ENCODE peak calls at places on chromosomes 4 and X, in six cellular contexts. R, J, Z, M, L and G are unnamed samples.

GRCh38 chrX:35406386-35406785 is 391.8 kb upstream of the MAGEB16 start:
- DNase-seq in J (no peak), Z (no peak), L (no peak), R (no peak), M (no peak), G (no peak)

GRCh38 chr4:16213107-16213506 is 13.2 kb downstream of the TAPT1 start:
- DNase-seq in R (no peak), Z (no peak), L (no peak), M (no peak), J (no peak), G (no peak)

GRCh38 chrX:153875391-153876111 is 10.4 kb downstream of the L1CAM start:
- DNase-seq in J (no peak), Z (peak; percentile 80), M (peak; percentile 95), R (peak; percentile 43), L (no peak), G (peak; percentile 88)

GRCh38 chr4:123102897-123103489 is 180.6 kb upstream of the NUDT6 start:
- DNase-seq in Z (peak; percentile 55), R (peak; percentile 10), L (no peak), M (no peak), J (peak; percentile 49), G (peak; percentile 43)

GRCh38 chr4:101600287-101600686 is 190.2 kb upstream of the BANK1 start:
- DNase-seq in Z (no peak), L (no peak), M (no peak), J (no peak), R (no peak), G (no peak)

GRCh38 chr4:82787342-82787741 is 11.3 kb downstream of the SCD5 start:
- DNase-seq in J (no peak), Z (no peak), R (no peak), L (no peak), M (no peak), G (no peak)

GRCh38 chr4:2858451-2859217 is 15.0 kb downstream of the ADD1 start:
- DNase-seq in M (no peak), L (no peak), J (peak; percentile 56), R (no peak), Z (no peak), G (peak; percentile 55)

GRCh38 chr4:94363136-94363655 is 20.6 kb upstream of the HPGDS start:
- DNase-seq in J (no peak), L (no peak), Z (no peak), R (no peak), M (no peak), G (no peak)

GRCh38 chr4:10589808-10590207 is 94.8 kb downstream of the CLNK start:
- DNase-seq in R (no peak), L (no peak), J (no peak), Z (no peak), M (no peak), G (no peak)

GRCh38 chrX:40971736-40972135 is 113.5 kb upstream of the USP9X start:
- DNase-seq in L (no peak), M (no peak), J (no peak), R (no peak), Z (no peak), G (no peak)

GRCh38 chrX:119729408-119730201 is 28.8 kb upstream of the SOWAHD start:
- DNase-seq in R (peak; percentile 46), M (peak; percentile 60), L (peak; percentile 31), Z (peak; percentile 66), J (peak; percentile 55), G (peak; percentile 37)

GRCh38 chr4:121728066-121728465 is 31.3 kb upstream of the ANXA5 start:
- DNase-seq in R (peak; percentile 17), L (no peak), M (no peak), Z (no peak), J (peak; percentile 7), G (no peak)

GRCh38 chr4:96092151-96092705 is 252.3 kb downstream of the PDHA2 start:
- DNase-seq in L (no peak), M (no peak), R (no peak), Z (no peak), J (no peak), G (no peak)

GRCh38 chrX:130264573-130264972 is 4.1 kb downstream of the ZNF280C start:
- DNase-seq in J (no peak), Z (no peak), M (no peak), L (no peak), R (no peak), G (no peak)

GRCh38 chrX:105190252-105190853 is 30.1 kb downstream of the TEX13A start:
- DNase-seq in J (no peak), L (no peak), M (peak; percentile 50), Z (peak; percentile 7), R (no peak), G (peak; percentile 9)

GRCh38 chr4:160406426-160406825 is 1303.5 kb downstream of the RAPGEF2 start:
- DNase-seq in L (no peak), M (no peak), R (no peak), Z (no peak), J (no peak), G (no peak)

GRCh38 chrX:68532828-68533227 is 34.0 kb downstream of the YIPF6 start:
- DNase-seq in R (no peak), Z (no peak), M (no peak), J (no peak), L (no peak), G (no peak)
- TF ChIP-seq CHD2 in R (no peak), Z (no peak), M (no peak), J (no peak), L (no peak), G (no peak)

DNA sequence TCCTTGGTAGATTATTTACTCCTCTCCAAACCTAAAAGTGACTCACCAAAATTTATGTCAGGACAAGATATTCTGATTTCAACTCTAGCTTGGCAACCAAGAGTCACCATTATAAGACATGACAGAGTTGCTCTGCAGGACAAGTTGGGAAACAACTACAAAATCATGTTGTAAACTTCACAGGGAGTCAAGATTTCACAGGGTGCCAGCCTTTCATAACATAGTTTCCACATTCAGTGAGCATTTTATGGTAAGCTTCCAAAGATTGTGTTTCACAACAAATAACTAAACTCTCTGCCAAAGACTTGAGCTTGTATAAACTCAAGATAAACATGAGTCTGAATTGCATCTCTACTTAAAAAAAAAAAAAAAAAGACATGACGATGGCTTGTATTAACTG is 121.0 kb upstream of the DIAPH2 start:
- DNase-seq in J (no peak), L (no peak), M (no peak), R (no peak), Z (no peak), G (no peak)
- TF ChIP-seq CHD2 in J (no peak), L (no peak), M (no peak), R (no peak), Z (no peak), G (no peak)

GRCh38 chr4:136709897-136710296 is 822.4 kb downstream of the PCDH18 start:
- DNase-seq in Z (no peak), L (no peak), J (no peak), M (no peak), R (no peak), G (no peak)

DNA sequence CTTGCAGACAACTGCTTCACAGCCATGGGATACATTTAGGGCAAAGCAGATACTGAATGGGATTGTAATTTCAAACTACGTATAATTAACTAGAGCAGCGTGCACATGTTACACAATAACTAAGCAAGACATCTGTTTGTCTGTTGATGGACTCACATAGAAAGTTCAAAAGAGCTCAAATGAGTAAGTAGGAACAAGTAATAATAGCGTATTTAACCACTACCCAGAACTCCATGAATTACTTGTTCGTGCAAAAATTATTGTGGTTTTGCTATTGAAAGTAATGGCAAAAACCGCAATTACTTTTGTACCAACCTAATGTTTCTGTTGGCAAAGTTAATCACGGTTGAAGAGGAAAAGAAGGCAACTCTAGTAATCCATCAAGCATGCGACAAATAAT is 825.4 kb downstream of the PCDH18 start:
- DNase-seq in J (no peak), Z (no peak), R (no peak), L (no peak), M (no peak), G (no peak)
- TF ChIP-seq CHD2 in J (no peak), Z (no peak), R (no peak), L (no peak), M (no peak), G (no peak)

DNA sequence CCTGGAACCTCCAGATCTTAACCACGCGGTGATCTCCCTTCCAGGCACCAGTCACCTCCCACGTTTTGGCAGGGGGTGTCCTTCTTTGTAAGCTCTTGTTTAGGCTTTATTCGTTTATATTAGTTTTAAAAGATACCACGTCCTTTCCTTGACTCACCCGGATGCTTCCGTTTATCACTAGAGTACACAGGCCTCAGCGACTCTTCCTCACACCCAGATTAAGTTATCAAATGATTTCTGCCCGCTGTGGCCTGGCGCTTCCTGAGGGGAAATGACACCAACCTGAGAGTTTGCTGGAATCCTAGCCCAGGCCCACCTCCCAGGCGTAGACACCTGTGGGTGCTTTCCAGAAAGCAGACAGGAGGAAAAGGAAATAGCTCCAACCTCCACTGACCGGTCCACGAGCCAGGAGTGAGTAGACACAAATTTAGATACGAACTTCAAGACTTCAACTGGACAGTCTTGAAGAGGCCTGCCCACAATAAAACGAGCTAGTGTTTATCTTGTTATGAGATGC is 756 bp upstream of the ADAMTS3 start:
- DNase-seq in M (no peak), J (no peak), Z (no peak), L (no peak), R (no peak), G (no peak)
- TF ChIP-seq CHD2 in M (no peak), J (no peak), Z (no peak), L (no peak), R (no peak), G (no peak)

GRCh38 chrX:317424-318067 is 1.1 kb downstream of the GTPBP6 start:
- DNase-seq in Z (peak; percentile 96), J (no peak), R (peak; percentile 84), L (no peak), M (no peak), G (peak; percentile 90)
- TF ChIP-seq CHD2 in Z (no peak), J (no peak), R (no peak), L (no peak), M (no peak), G (no peak)